ENCODE peak calls at places on chromosomes 3 and 15, in five cellular contexts. W is GM12878, C is psoas muscle, T is fibroblast of pulmonary artery, Z is Peyer's patch. D is an unnamed sample.

GRCh38 chr3:139491027-139491700 is 14.8 kb upstream of the RBP2 start:
- DNase-seq in T (no peak), Z (no peak), C (no peak), W (no peak), D (no peak)

GRCh38 chr3:2837893-2838292 is 272.3 kb downstream of the IL5RA start:
- DNase-seq in T (no peak), Z (no peak), W (no peak), C (no peak), D (no peak)

GRCh38 chr3:196140224-196140623 is 58.3 kb upstream of the TFRC start:
- DNase-seq in C (no peak), Z (no peak), W (no peak), T (no peak), D (no peak)

GRCh38 chr15:87777054-87777498 is 479.5 kb downstream of the NTRK3 start:
- DNase-seq in C (peak), W (no peak), Z (no peak), T (peak), D (peak)

GRCh38 chr15:34436956-34437442 is 609 bp downstream of the GOLGA8A start:
- DNase-seq in T (peak), C (no peak), Z (peak), W (no peak), D (peak)

GRCh38 chr3:99236576-99236975 is 335.1 kb upstream of the DCBLD2 start:
- DNase-seq in W (no peak), Z (no peak), C (no peak), T (no peak), D (no peak)

GRCh38 chr3:23240386-23240785 is 37.3 kb downstream of the UBE2E2 start:
- DNase-seq in W (no peak), C (no peak), T (no peak), Z (no peak), D (no peak)

GRCh38 chr3:9398715-9399708 is 1.6 kb downstream of the SETD5 start:
- DNase-seq in W (no peak), Z (no peak), C (no peak), T (peak), D (peak)

GRCh38 chr3:37909067-37909911 is 47.6 kb downstream of the CTDSPL start:
- DNase-seq in W (no peak), Z (no peak), T (peak), C (no peak), D (no peak)

GRCh38 chr3:188473045-188473444 is 319.1 kb downstream of the LPP start:
- DNase-seq in C (no peak), W (no peak), Z (no peak), T (no peak), D (no peak)

GRCh38 chr3:156149781-156150375 is 29.5 kb downstream of the KCNAB1 start:
- DNase-seq in C (no peak), T (no peak), Z (no peak), W (no peak), D (no peak)

GRCh38 chr3:123492188-123492587 is 43.3 kb upstream of the ADCY5 start:
- DNase-seq in W (no peak), C (no peak), Z (no peak), T (no peak), D (no peak)

GRCh38 chr3:55514962-55515361 is 27.9 kb upstream of the WNT5A start:
- DNase-seq in Z (no peak), W (no peak), C (no peak), T (no peak), D (no peak)

GRCh38 chr3:117997201-117998049 is 1037.2 kb downstream of the IGSF11 start:
- DNase-seq in T (peak), W (peak), C (peak), Z (peak), D (peak)

GRCh38 chr3:134713673-134714072 is 62.9 kb upstream of the KY start:
- DNase-seq in C (no peak), Z (no peak), W (no peak), T (no peak), D (no peak)

GRCh38 chr15:59918994-59919951 is 84.8 kb upstream of the FOXB1 start:
- DNase-seq in W (peak), Z (no peak), C (no peak), T (peak), D (peak)

GRCh38 chr3:141275032-141275422 is 43.4 kb downstream of the PXYLP1 start:
- DNase-seq in T (no peak), W (no peak), Z (no peak), C (no peak), D (peak)

GRCh38 chr15:99696096-99696495 is 37.1 kb downstream of the LYSMD4 start:
- DNase-seq in T (no peak), W (no peak), Z (no peak), C (no peak), D (no peak)

GRCh38 chr15:29220852-29221251 is 48.8 kb downstream of the NSMCE3 start:
- DNase-seq in T (no peak), C (no peak), Z (no peak), W (no peak), D (no peak)

GRCh38 chr3:188037116-188037718 is 116.7 kb upstream of the LPP start:
- DNase-seq in W (no peak), T (peak), C (no peak), Z (no peak), D (peak)

GRCh38 chr3:53180305-53181023 is 19.5 kb downstream of the PRKCD start:
- DNase-seq in Z (no peak), T (no peak), W (peak), C (no peak), D (no peak)

GRCh38 chr15:37793851-37794250 is 140.6 kb upstream of the TMCO5A start:
- DNase-seq in C (no peak), T (peak), Z (no peak), W (no peak), D (no peak)

GRCh38 chr3:21718161-21718765 is 32.7 kb downstream of the ZNF385D start:
- DNase-seq in W (no peak), Z (no peak), C (no peak), T (peak), D (peak)

GRCh38 chr3:24496529-24497482 is 2.2 kb upstream of the THRB start:
- DNase-seq in W (no peak), T (peak), C (peak), Z (peak), D (peak)

GRCh38 chr3:170717410-170718402 is 131.8 kb upstream of the SLC7A14 start:
- DNase-seq in Z (no peak), W (no peak), C (peak), T (peak), D (peak)

GRCh38 chr3:112767177-112767576 is 79.5 kb downstream of the CD200R1L start:
- DNase-seq in Z (no peak), T (no peak), C (no peak), W (peak), D (no peak)

GRCh38 chr15:70466305-70466704 is 297.1 kb downstream of the UACA start:
- DNase-seq in W (no peak), Z (no peak), C (no peak), T (no peak), D (no peak)

GRCh38 chr3:130857336-130858026 is 36.4 kb upstream of the ATP2C1 start:
- DNase-seq in Z (no peak), T (no peak), C (no peak), W (peak), D (no peak)
- H3K4me3 ChIP-seq in Z (no peak), T (no peak), C (no peak), W (peak), D (no peak)

GRCh38 chr15:101413239-101413638 is 76.3 kb downstream of the PCSK6 start:
- DNase-seq in Z (no peak), W (no peak), T (no peak), C (no peak), D (no peak)
- TF ChIP-seq CTCF in Z (peak), W (no peak), T (no peak), C (no peak), D (no peak)

DNA sequence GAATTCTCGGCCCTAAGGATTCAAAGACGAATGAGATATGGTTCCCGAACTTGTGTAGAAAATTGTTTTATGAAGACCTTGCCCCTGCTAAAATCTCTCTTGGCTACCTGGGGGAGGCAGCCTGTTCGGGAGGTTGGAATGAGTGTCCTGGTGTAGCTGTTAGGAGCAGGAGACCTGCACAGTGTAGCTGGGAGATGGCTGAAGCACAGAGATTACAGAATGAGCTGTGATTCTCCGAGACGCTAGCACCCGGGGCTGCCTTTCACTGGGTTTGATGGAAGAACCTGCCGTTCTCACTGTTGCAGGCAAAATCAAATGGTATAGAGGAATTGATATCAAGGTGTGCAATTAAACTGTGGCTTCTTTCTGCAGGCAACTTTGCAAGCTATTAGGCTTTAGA is 68.0 kb downstream of the TRAK1 start:
- DNase-seq in T (no peak), W (no peak), C (no peak), Z (no peak), D (no peak)
- H3K4me3 ChIP-seq in T (no peak), W (no peak), C (no peak), Z (peak), D (no peak)

GRCh38 chr3:40078590-40078989 is 230.9 kb upstream of the EIF1B start:
- DNase-seq in T (no peak), Z (no peak), W (no peak), C (no peak), D (no peak)

GRCh38 chr3:40068647-40069046 is 240.9 kb upstream of the EIF1B start:
- DNase-seq in C (no peak), T (no peak), W (no peak), Z (no peak), D (no peak)

GRCh38 chr3:40071683-40072238 is 237.7 kb upstream of the EIF1B start:
- DNase-seq in T (no peak), W (no peak), Z (no peak), C (no peak), D (no peak)

GRCh38 chr3:40070816-40071215 is 238.7 kb upstream of the EIF1B start:
- DNase-seq in W (no peak), T (no peak), C (no peak), Z (no peak), D (no peak)

GRCh38 chr3:40073310-40074007 is 236.0 kb upstream of the EIF1B start:
- DNase-seq in Z (no peak), W (no peak), C (no peak), T (no peak), D (no peak)
- TF ChIP-seq CTCF in Z (no peak), W (no peak), C (no peak), T (peak), D (no peak)

DNA sequence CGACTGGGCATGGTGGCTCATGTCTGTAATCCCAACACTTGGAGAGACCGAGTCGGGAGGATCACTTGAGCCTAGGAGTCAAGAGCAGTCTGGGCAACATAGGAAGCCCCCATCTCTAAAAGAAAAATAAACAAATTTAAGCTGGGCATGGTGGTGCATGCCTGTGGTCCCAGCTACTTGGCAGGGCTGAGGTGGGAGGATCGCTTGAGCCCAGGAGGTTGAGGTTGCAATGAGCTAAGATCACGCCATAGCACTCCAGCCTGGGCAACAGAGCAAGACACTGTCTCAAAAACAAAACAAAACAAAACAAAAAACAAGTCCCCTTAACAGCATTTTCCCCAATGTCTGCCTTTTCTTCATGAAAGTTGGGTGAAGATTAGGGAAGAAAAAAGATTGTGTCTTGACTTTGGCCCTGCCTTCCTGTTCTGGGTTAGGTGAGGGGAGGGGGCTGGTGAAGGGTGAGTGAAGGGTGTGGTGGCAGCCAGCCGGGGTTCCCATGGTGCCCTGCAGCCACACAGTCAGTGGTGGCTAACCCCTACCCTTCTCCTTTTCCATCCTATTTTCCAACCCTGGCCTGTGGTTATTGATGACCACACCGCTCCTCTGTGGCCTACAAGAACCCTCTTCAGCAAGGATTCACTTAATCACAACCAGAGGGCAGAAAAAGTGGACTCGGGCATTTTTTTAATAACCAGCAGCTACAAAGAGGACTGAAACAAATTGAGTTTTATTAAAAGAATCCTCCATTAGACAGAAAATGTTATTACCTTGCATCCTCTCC is 28.4 kb upstream of the SMAD3 start:
- DNase-seq in Z (no peak), C (no peak), T (no peak), W (no peak), D (no peak)
- H3K4me3 ChIP-seq in Z (no peak), C (no peak), T (no peak), W (no peak), D (no peak)

DNA sequence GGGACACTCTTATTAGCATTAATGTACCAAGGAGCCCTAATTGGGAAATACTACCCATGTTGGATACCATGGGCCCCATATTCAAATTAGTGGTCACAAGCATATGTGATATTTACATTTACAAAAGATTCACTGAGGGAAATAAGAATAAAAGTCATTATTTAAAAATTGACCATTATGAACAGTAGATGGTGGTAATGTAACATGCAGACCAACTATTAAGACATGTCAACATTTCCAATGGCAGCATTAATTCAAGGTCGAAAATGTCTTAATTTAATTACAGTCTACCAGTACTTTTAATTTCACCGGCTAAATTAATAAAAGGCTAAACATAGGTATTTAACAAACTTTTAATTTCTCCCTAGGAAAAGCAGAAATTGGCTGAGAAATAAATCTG is 26.3 kb downstream of the NEK11 start:
- DNase-seq in C (no peak), W (no peak), T (peak), Z (no peak), D (peak)
- TF ChIP-seq CTCF in C (peak), W (no peak), T (peak), Z (no peak), D (peak)

GRCh38 chr15:69034352-69034751 is 19.9 kb downstream of the NOX5 start:
- DNase-seq in Z (no peak), W (no peak), C (no peak), T (peak), D (peak)

GRCh38 chr15:69031013-69032001 is 16.8 kb downstream of the NOX5 start:
- DNase-seq in W (no peak), Z (peak), T (peak), C (peak), D (peak)

GRCh38 chr15:69035205-69035917 is 20.9 kb downstream of the NOX5 start:
- DNase-seq in C (no peak), T (peak), W (no peak), Z (peak), D (no peak)

GRCh38 chr15:69032703-69033373 is 18.3 kb downstream of the NOX5 start:
- DNase-seq in T (no peak), C (no peak), W (no peak), Z (no peak), D (no peak)

GRCh38 chr15:69032006-69032405 is 17.5 kb downstream of the NOX5 start:
- DNase-seq in T (no peak), C (no peak), Z (no peak), W (no peak), D (no peak)
- H3K4me3 ChIP-seq in T (no peak), C (peak), Z (peak), W (no peak), D (peak)

DNA sequence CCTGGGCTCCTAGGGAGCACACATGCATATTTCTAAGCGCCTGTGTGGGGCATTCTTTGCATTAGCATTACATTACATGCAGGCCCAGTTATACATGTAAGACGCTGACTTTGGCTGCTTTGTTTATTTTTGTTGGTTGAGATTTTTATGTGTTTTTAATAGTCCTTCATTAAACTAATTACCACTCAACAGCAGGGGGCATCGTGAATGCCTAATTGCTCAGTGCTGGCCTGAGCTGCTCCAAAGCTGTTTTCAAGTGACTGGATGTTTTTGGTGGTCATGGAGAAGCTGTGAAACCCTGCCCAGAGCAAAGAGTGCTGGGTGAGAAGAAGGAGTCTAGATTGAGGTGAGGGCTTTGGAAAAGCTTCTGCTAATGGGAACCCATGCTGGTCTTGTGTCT is 41.5 kb downstream of the GPD1L start:
- DNase-seq in Z (no peak), C (no peak), T (no peak), W (no peak), D (no peak)
- TF ChIP-seq CTCF in Z (no peak), C (no peak), T (peak), W (no peak), D (no peak)

DNA sequence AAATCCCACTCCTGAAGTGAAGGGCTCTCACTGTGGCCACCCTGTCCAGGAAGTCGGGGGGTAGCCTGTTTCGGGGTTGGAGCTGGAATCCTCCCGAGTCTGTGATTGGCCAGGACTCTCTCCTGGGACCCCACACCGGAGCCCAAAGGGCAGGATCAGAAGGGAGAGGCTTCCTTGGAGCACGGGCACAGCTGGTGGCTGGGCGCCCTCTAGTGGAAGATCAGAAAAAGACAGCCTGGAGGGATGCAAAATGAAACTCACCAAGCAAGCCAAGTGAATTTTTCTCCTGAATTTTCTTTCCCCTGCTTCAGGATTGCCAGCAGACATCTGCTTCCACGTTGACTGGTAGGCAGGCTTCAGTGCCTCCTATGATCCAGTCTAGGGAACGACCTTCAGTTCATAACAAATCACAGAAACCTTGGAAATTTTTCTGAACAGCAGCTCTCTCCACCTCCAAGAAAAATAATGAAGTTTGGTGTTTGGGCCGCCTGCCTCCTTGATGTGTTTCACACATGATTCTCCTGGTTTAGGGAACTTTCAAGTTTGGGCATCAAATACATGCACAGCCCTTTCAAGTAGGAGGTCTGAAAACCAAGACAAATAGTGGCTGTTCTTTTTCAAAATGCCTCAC is 224.7 kb downstream of the VPS13C start:
- DNase-seq in Z (peak), C (peak), W (no peak), T (peak), D (peak)
- H3K4me3 ChIP-seq in Z (no peak), C (peak), W (no peak), T (no peak), D (no peak)

DNA sequence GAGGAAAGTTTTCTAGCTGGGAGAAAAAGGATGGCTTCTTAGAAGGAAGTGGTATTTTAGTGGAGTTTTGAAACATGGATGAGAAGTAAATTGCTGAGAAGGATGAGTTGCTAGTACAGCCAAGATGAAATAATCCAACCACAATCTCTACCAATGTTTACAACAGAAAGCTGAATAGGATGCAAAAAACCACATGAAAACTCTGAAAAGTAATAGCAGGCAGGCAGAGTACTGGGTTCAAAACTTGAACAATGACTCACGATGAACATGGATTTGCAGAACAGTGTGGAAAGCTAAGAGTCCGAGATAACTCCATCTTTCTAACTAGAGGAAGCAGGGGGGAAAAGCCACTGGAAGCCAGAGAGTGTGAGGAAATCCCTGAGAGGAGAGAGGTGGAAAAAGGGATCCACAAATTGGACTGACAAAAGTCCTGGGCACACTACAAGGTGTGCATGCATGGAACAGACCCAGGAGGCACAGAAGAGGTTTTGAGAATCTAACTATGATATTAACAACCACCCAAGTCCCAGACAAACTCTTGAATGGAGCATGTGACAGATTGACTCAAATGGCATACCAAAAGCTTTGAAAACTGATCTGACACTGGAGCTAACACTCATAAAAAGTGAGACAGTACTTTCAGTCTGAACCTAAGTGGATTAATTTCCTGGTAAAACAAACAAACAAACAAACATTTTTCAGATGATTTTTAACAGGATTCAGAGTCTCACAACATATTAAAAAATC is 76.7 kb downstream of the ST6GAL1 start:
- DNase-seq in C (no peak), Z (no peak), T (no peak), W (no peak), D (no peak)
- TF ChIP-seq CTCF in C (no peak), Z (no peak), T (no peak), W (no peak), D (no peak)